ENCODE peak calls at places on chromosomes 4 and X, in seven cellular contexts. One of them, this sample, is unnamed.

GRCh38 chrX:69387559-69388487 is 116.3 kb upstream of the NALF2 start:
- DNase-seq in HEK293T: peak
- DNase-seq in HepG2: peak
- DNase-seq in HCT116: peak
- DNase-seq in K562: peak
- DNase-seq in GM12878: no peak
- DNase-seq in H1: peak
- DNase-seq in this sample: peak

GRCh38 chr4:146098397-146098796 is 77.1 kb upstream of the LSM6 start:
- DNase-seq in HCT116: no peak
- DNase-seq in K562: no peak
- DNase-seq in H1: no peak
- DNase-seq in GM12878: peak
- DNase-seq in HEK293T: no peak
- DNase-seq in HepG2: no peak
- DNase-seq in this sample: no peak

GRCh38 chrX:115428011-115428410 is 133.0 kb upstream of the PLS3 start:
- DNase-seq in K562: no peak
- DNase-seq in GM12878: no peak
- DNase-seq in H1: no peak
- DNase-seq in HCT116: no peak
- DNase-seq in HepG2: no peak
- DNase-seq in HEK293T: no peak
- DNase-seq in this sample: no peak

GRCh38 chr4:71229477-71230257 is 109.2 kb upstream of the SLC4A4 start:
- DNase-seq in HEK293T: peak
- DNase-seq in HCT116: peak
- DNase-seq in HepG2: peak
- DNase-seq in GM12878: no peak
- DNase-seq in K562: peak
- DNase-seq in H1: no peak
- DNase-seq in this sample: peak

GRCh38 chr4:137749466-137749865 is 217.2 kb upstream of the PCDH18 start:
- DNase-seq in HEK293T: no peak
- DNase-seq in HCT116: no peak
- DNase-seq in H1: no peak
- DNase-seq in K562: no peak
- DNase-seq in HepG2: no peak
- DNase-seq in GM12878: no peak
- DNase-seq in this sample: no peak

GRCh38 chr4:31467781-31468180 is 747.6 kb downstream of the PCDH7 start:
- DNase-seq in H1: no peak
- DNase-seq in HCT116: no peak
- DNase-seq in HEK293T: no peak
- DNase-seq in GM12878: no peak
- DNase-seq in K562: no peak
- DNase-seq in HepG2: no peak
- DNase-seq in this sample: no peak

GRCh38 chr4:52713456-52713937 is 37.7 kb downstream of the ERVMER34-1 start:
- DNase-seq in HEK293T: no peak
- DNase-seq in HCT116: no peak
- DNase-seq in H1: no peak
- DNase-seq in K562: peak
- DNase-seq in GM12878: no peak
- DNase-seq in HepG2: peak
- DNase-seq in this sample: no peak

GRCh38 chr4:763191-763810 is 57.7 kb downstream of the PCGF3 start:
- DNase-seq in HEK293T: no peak
- DNase-seq in HepG2: no peak
- DNase-seq in GM12878: no peak
- DNase-seq in K562: no peak
- DNase-seq in HCT116: no peak
- DNase-seq in H1: no peak
- DNase-seq in this sample: no peak

GRCh38 chr4:78145622-78146021 is 88.5 kb downstream of the FRAS1 start:
- DNase-seq in HEK293T: no peak
- DNase-seq in HCT116: no peak
- DNase-seq in H1: no peak
- DNase-seq in GM12878: no peak
- DNase-seq in HepG2: no peak
- DNase-seq in K562: no peak
- DNase-seq in this sample: no peak

GRCh38 chr4:57074753-57075152 is 35.4 kb downstream of the IGFBP7 start:
- DNase-seq in GM12878: no peak
- DNase-seq in HepG2: no peak
- DNase-seq in K562: no peak
- DNase-seq in H1: no peak
- DNase-seq in HEK293T: no peak
- DNase-seq in HCT116: no peak
- DNase-seq in this sample: no peak

GRCh38 chrX:112849010-112849409 is 8.4 kb upstream of the AMOT start:
- DNase-seq in HCT116: no peak
- DNase-seq in K562: no peak
- DNase-seq in HEK293T: no peak
- DNase-seq in HepG2: no peak
- DNase-seq in H1: no peak
- DNase-seq in GM12878: no peak
- DNase-seq in this sample: no peak

GRCh38 chr4:76956961-76957738 is 7.6 kb downstream of the SEPTIN11 start:
- DNase-seq in HCT116: no peak
- DNase-seq in HEK293T: no peak
- DNase-seq in GM12878: no peak
- DNase-seq in HepG2: peak
- DNase-seq in H1: no peak
- DNase-seq in K562: no peak
- DNase-seq in this sample: no peak
- TF ChIP-seq SP1 in HCT116: no peak
- TF ChIP-seq SP1 in HEK293T: no peak
- TF ChIP-seq SP1 in GM12878: no peak
- TF ChIP-seq SP1 in HepG2: no peak
- TF ChIP-seq SP1 in H1: no peak
- TF ChIP-seq SP1 in K562: no peak
- TF ChIP-seq SP1 in this sample: no peak

GRCh38 chr4:118762146-118762545 is 73.8 kb downstream of the SEC24D start:
- DNase-seq in K562: no peak
- DNase-seq in HepG2: no peak
- DNase-seq in HCT116: no peak
- DNase-seq in H1: no peak
- DNase-seq in GM12878: no peak
- DNase-seq in HEK293T: no peak
- DNase-seq in this sample: no peak
- TF ChIP-seq SP1 in K562: no peak
- TF ChIP-seq SP1 in HepG2: no peak
- TF ChIP-seq SP1 in HCT116: no peak
- TF ChIP-seq SP1 in H1: no peak
- TF ChIP-seq SP1 in GM12878: no peak
- TF ChIP-seq SP1 in HEK293T: no peak
- TF ChIP-seq SP1 in this sample: no peak

GRCh38 chr4:12492730-12493398 is 991.3 kb downstream of the RAB28 start:
- DNase-seq in HepG2: no peak
- DNase-seq in GM12878: no peak
- DNase-seq in HCT116: no peak
- DNase-seq in H1: no peak
- DNase-seq in HEK293T: no peak
- DNase-seq in K562: no peak
- DNase-seq in this sample: no peak
- TF ChIP-seq SP1 in HepG2: no peak
- TF ChIP-seq SP1 in GM12878: no peak
- TF ChIP-seq SP1 in HCT116: no peak
- TF ChIP-seq SP1 in H1: no peak
- TF ChIP-seq SP1 in HEK293T: no peak
- TF ChIP-seq SP1 in K562: no peak
- TF ChIP-seq SP1 in this sample: no peak

DNA sequence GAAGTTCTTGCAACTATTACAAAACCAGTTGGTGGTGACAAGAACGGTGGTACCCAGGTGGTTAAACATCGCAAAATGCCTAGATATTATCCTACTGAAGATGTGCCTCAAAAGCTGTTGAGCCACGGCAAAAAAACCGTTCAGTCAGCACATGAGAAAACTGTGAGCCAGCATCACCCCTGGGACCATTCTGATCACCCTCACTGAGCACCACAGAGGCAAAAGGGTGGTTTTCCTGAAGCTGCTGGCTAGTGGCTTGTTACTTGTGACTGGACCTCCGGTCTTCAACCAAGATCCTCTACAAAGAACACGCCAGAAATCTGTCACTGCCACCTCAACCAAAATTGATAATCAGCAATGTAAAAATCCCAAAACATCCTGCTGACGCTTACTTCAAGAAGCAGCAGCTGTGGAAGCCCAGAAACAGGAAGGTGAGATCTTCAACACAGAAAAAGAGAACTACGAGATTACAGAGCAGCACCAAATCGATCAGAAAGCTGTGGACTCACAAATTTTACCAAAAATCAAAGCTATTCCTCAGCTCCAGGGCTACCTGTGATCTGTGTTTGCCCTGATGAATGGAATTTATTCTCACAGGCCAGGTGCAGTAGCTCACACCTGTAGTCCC is 21.4 kb upstream of the SLC10A6 start:
- DNase-seq in GM12878: peak
- DNase-seq in HEK293T: no peak
- DNase-seq in K562: no peak
- DNase-seq in HepG2: no peak
- DNase-seq in H1: no peak
- DNase-seq in HCT116: no peak
- DNase-seq in this sample: no peak
- TF ChIP-seq SP1 in GM12878: no peak
- TF ChIP-seq SP1 in HEK293T: no peak
- TF ChIP-seq SP1 in K562: no peak
- TF ChIP-seq SP1 in HepG2: no peak
- TF ChIP-seq SP1 in H1: no peak
- TF ChIP-seq SP1 in HCT116: no peak
- TF ChIP-seq SP1 in this sample: no peak

DNA sequence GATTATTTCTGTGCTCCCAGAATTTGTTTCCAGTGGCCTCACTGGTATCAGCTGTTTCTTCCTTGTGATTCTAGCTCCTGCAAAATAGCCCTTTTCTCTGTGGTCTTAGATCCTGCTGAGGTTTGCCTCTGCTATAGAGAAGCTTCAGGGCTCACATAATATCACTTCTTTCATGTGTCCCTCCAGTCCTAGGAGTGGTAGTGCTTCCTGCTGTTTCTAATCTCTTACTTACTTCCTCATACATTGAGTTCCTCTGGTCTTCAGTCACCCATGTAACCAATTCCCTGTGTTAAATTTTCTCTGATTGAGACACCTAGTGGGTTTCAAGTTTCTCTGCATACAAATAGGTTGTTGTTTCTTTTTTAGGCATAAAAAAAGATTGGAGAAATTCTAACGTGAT is 1567.9 kb downstream of the ARAP2 start:
- DNase-seq in K562: no peak
- DNase-seq in HCT116: peak
- DNase-seq in HepG2: no peak
- DNase-seq in H1: no peak
- DNase-seq in GM12878: no peak
- DNase-seq in HEK293T: no peak
- DNase-seq in this sample: no peak
- TF ChIP-seq SP1 in K562: no peak
- TF ChIP-seq SP1 in HCT116: peak
- TF ChIP-seq SP1 in HepG2: no peak
- TF ChIP-seq SP1 in H1: no peak
- TF ChIP-seq SP1 in GM12878: no peak
- TF ChIP-seq SP1 in HEK293T: no peak
- TF ChIP-seq SP1 in this sample: no peak

GRCh38 chr4:185134176-185134869 is 8.7 kb upstream of the SLC25A4 start:
- DNase-seq in H1: no peak
- DNase-seq in GM12878: no peak
- DNase-seq in HEK293T: peak
- DNase-seq in K562: peak
- DNase-seq in HepG2: peak
- DNase-seq in HCT116: peak
- DNase-seq in this sample: no peak

GRCh38 chr4:185141777-185142176 is 1.3 kb upstream of the SLC25A4 start:
- DNase-seq in H1: no peak
- DNase-seq in GM12878: no peak
- DNase-seq in HEK293T: no peak
- DNase-seq in HepG2: no peak
- DNase-seq in K562: no peak
- DNase-seq in HCT116: no peak
- DNase-seq in this sample: no peak

GRCh38 chr4:185138161-185138560 is 4.9 kb upstream of the SLC25A4 start:
- DNase-seq in HepG2: no peak
- DNase-seq in GM12878: no peak
- DNase-seq in HCT116: no peak
- DNase-seq in K562: no peak
- DNase-seq in H1: no peak
- DNase-seq in HEK293T: no peak
- DNase-seq in this sample: no peak

GRCh38 chr4:185139736-185140135 is 3.3 kb upstream of the SLC25A4 start:
- DNase-seq in HCT116: no peak
- DNase-seq in K562: no peak
- DNase-seq in HepG2: no peak
- DNase-seq in H1: no peak
- DNase-seq in GM12878: no peak
- DNase-seq in HEK293T: no peak
- DNase-seq in this sample: no peak

DNA sequence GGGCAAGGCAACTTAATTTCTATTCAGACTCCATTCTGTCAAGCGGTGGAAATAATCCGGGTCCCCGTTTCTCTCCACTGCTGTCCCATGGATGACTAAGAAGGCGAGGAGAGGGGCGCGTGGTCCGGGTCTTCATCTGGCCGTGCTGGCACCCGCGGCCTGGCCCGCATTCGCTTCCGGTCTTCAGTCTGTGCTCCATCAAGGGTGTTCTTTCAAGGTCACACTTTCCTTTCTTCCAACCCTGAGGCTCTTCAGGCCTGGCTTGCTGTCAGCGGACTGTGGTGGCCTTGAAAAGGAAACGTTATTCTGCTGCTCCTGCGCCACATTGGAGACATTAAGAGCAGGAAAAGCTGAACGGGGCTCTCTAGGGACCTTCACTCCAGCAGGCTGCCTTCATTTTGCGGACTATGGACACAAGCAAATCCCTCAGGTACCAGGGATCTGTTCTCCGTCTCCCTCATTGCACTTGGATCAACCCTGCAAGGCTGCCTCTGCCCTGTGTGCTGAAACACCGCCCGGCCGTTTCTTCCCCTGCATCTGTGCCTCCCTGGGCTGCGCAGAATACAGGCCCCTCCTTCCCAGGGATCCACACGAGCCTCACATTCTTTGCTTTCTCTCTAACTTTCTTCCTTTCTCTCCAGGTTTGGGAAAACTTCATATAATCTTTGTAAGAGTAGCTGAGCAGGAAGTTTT is 5.7 kb upstream of the SLC25A4 start:
- DNase-seq in HEK293T: no peak
- DNase-seq in HCT116: no peak
- DNase-seq in H1: no peak
- DNase-seq in GM12878: no peak
- DNase-seq in K562: no peak
- DNase-seq in HepG2: no peak
- DNase-seq in this sample: no peak
- TF ChIP-seq SP1 in HEK293T: no peak
- TF ChIP-seq SP1 in HCT116: no peak
- TF ChIP-seq SP1 in H1: no peak
- TF ChIP-seq SP1 in GM12878: no peak
- TF ChIP-seq SP1 in K562: no peak
- TF ChIP-seq SP1 in HepG2: no peak
- TF ChIP-seq SP1 in this sample: no peak

This sample was measured in WTC11.